ENCODE peak calls at places on chromosomes 1 and 21, in eight cellular contexts. A is effector CD4-positive, alpha-beta T cell; I is transverse colon; D is NCI-H345; P is adrenal gland; E is cardiac fibroblast; L is RWPE1; F is activated naive CD4-positive, alpha-beta T cell. K is an unnamed sample.

GRCh38 chr21:39881661-39882060 is 14.4 kb downstream of the PCP4 start:
- DNase-seq in I (no peak), L (no peak), P (no peak), D (no peak), E (no peak), F (no peak), A (no peak), K (no peak)

GRCh38 chr1:39671793-39672550 is at the start of gene NT5C1A:
- DNase-seq in F (no peak), A (no peak), L (no peak), P (peak; percentile 75), E (no peak), I (peak; percentile 15), D (peak; percentile 19), K (peak; percentile 81)

GRCh38 chr21:45464309-45464708 is 59.3 kb downstream of the COL18A1 start:
- DNase-seq in E (no peak), P (no peak), F (no peak), D (no peak), A (no peak), I (no peak), L (no peak), K (no peak)

GRCh38 chr21:17436626-17437111 is 76.2 kb upstream of the CXADR start:
- DNase-seq in I (no peak), P (no peak), E (no peak), F (no peak), L (no peak), D (peak; percentile 16), A (no peak), K (no peak)

GRCh38 chr1:167629681-167630567 is at the start of gene RCSD1:
- DNase-seq in A (peak; percentile 36), F (no peak), L (peak; percentile 21), D (no peak), P (no peak), E (no peak), I (peak; percentile 56), K (peak; percentile 54)

GRCh38 chr1:200429221-200429751 is 19.4 kb upstream of the ZNF281 start:
- DNase-seq in A (no peak), D (no peak), F (no peak), I (no peak), E (peak; percentile 87), P (no peak), L (no peak), K (no peak)

GRCh38 chr1:45259053-45259452 is 52.6 kb upstream of the ZSWIM5 start:
- DNase-seq in E (no peak), F (no peak), P (no peak), D (no peak), I (no peak), A (no peak), L (no peak), K (no peak)

GRCh38 chr21:33541105-33541711 is 709 bp downstream of the GART start:
- DNase-seq in P (no peak), F (no peak), A (no peak), L (no peak), D (no peak), E (peak; percentile 37), I (no peak), K (peak; percentile 13)

GRCh38 chr1:119222271-119222670 is 81.8 kb upstream of the WARS2 start:
- DNase-seq in E (no peak), I (no peak), A (no peak), P (no peak), F (no peak), D (no peak), L (no peak), K (no peak)

GRCh38 chr1:239924741-239925350 is 166.8 kb upstream of the FMN2 start:
- DNase-seq in L (no peak), D (no peak), I (no peak), A (no peak), P (no peak), E (no peak), F (no peak), K (no peak)